ENCODE peak calls at places on chromosomes 13 and 19, in six cellular contexts. L is kidney tubule cell, M is endothelial cell, I is cerebellum, B is myocyte, V is GM18507. Q is an unnamed sample.

GRCh38 chr13:25190256-25190655 is 18.2 kb upstream of the AMER2 start:
- DNase-seq in L (no peak), M (no peak), I (no peak), B (no peak), V (no peak), Q (no peak)

GRCh38 chr13:90531744-90532143 is 815.7 kb upstream of the MIR17HG start:
- DNase-seq in L (no peak), M (no peak), I (no peak), B (no peak), V (no peak), Q (no peak)

GRCh38 chr19:4431808-4432674 is 25.6 kb downstream of the UBXN6 start:
- DNase-seq in L (no peak), M (no peak), I (no peak), B (no peak), V (peak; percentile 42), Q (no peak)

GRCh38 chr19:49196527-49197240 is 39.1 kb downstream of the TRPM4 start:
- DNase-seq in L (peak; percentile 60), M (no peak), I (peak; percentile 52), B (no peak), V (no peak), Q (peak; percentile 66)

GRCh38 chr19:36931684-36932083 is 15.6 kb downstream of the ZNF568 start:
- DNase-seq in L (no peak), M (no peak), I (no peak), B (no peak), V (no peak), Q (no peak)

GRCh38 chr13:57631607-57632275 is at the start of gene PCDH17:
- DNase-seq in L (peak; percentile 20), M (peak; percentile 32), I (no peak), B (peak; percentile 11), V (no peak), Q (no peak)

GRCh38 chr13:49776871-49777270 is 15.6 kb downstream of the KPNA3 start:
- DNase-seq in L (peak; percentile 24), M (no peak), I (no peak), B (no peak), V (no peak), Q (no peak)

GRCh38 chr19:12247644-12248222 is 47.0 kb downstream of the ZNF44 start:
- DNase-seq in L (no peak), M (no peak), I (no peak), B (no peak), V (no peak), Q (no peak)

GRCh38 chr13:76035711-76036110 is 399.6 kb downstream of the LMO7 start:
- DNase-seq in L (no peak), M (no peak), I (no peak), B (no peak), V (no peak), Q (no peak)

GRCh38 chr13:66208589-66208988 is 1021.5 kb downstream of the PCDH9 start:
- DNase-seq in L (no peak), M (no peak), I (no peak), B (no peak), V (no peak), Q (no peak)

GRCh38 chr13:26785845-26786630 is 25.5 kb upstream of the GPR12 start:
- DNase-seq in L (peak; percentile 15), M (peak; percentile 27), I (no peak), B (no peak), V (no peak), Q (no peak)

GRCh38 chr13:34462843-34463242 is 479.2 kb upstream of the NBEA start:
- DNase-seq in L (peak; percentile 87), M (no peak), I (no peak), B (peak; percentile 48), V (no peak), Q (no peak)

GRCh38 chr13:48975926-48976676 is 389 bp downstream of the FNDC3A start:
- DNase-seq in L (peak; percentile 91), M (peak; percentile 75), I (peak; percentile 65), B (peak; percentile 80), V (peak; percentile 68), Q (peak; percentile 63)

GRCh38 chr13:111955412-111955769 is 111.6 kb upstream of the SOX1 start:
- DNase-seq in L (no peak), M (no peak), I (no peak), B (no peak), V (no peak), Q (no peak)

GRCh38 chr19:4984448-4984990 is 15.6 kb downstream of the KDM4B start:
- DNase-seq in L (peak; percentile 23), M (no peak), I (no peak), B (no peak), V (no peak), Q (no peak)

GRCh38 chr13:24617394-24618218 is 62.6 kb upstream of the ATP12A start:
- DNase-seq in L (no peak), M (no peak), I (no peak), B (no peak), V (no peak), Q (no peak)

GRCh38 chr13:35699805-35700204 is 223.3 kb upstream of the MAB21L1 start:
- DNase-seq in L (peak; percentile 7), M (no peak), I (no peak), B (no peak), V (no peak), Q (no peak)

GRCh38 chr13:46179576-46180368 is 2.2 kb downstream of the LCP1 start:
- DNase-seq in L (no peak), M (no peak), I (no peak), B (no peak), V (no peak), Q (no peak)

GRCh38 chr13:80469841-80470378 is 129.0 kb upstream of the SPRY2 start:
- DNase-seq in L (peak; percentile 39), M (no peak), I (peak; percentile 17), B (peak; percentile 64), V (no peak), Q (no peak)

GRCh38 chr19:45929247-45929646 is 14.7 kb upstream of the NANOS2 start:
- DNase-seq in L (no peak), M (no peak), I (no peak), B (no peak), V (no peak), Q (no peak)

GRCh38 chr19:368624-369020 is 24.0 kb upstream of the MIER2 start:
- DNase-seq in L (no peak), M (no peak), I (no peak), B (no peak), V (no peak), Q (peak; percentile 40)

GRCh38 chr13:67651908-67652307 is 421.8 kb upstream of the PCDH9 start:
- DNase-seq in L (no peak), M (no peak), I (no peak), B (no peak), V (no peak), Q (no peak)

GRCh38 chr13:110782185-110782584 is 68.7 kb downstream of the ING1 start:
- DNase-seq in L (no peak), M (no peak), I (no peak), B (no peak), V (no peak), Q (no peak)

GRCh38 chr19:46192990-46193650 is 36.4 kb upstream of the IGFL1 start:
- DNase-seq in L (peak; percentile 66), M (no peak), I (no peak), B (peak; percentile 63), V (no peak), Q (no peak)

GRCh38 chr13:43730642-43731041 is 56.1 kb downstream of the ENOX1 start:
- DNase-seq in L (no peak), M (no peak), I (no peak), B (peak; percentile 85), V (no peak), Q (peak; percentile 33)

GRCh38 chr19:58361900-58362271 is 665 bp downstream of the ZNF497 start:
- DNase-seq in L (peak; percentile 60), M (peak; percentile 63), I (no peak), B (peak; percentile 59), V (peak; percentile 32), Q (no peak)

GRCh38 chr13:98155475-98156111 is 12.7 kb downstream of the FARP1 start:
- DNase-seq in L (peak; percentile 68), M (no peak), I (no peak), B (no peak), V (no peak), Q (no peak)

GRCh38 chr19:19659646-19660245 is 3.7 kb downstream of the ATP13A1 start:
- DNase-seq in L (no peak), M (no peak), I (no peak), B (no peak), V (no peak), Q (no peak)

GRCh38 chr19:35991731-35992450 is 3.1 kb upstream of the SDHAF1 start:
- DNase-seq in L (peak; percentile 40), M (no peak), I (no peak), B (peak; percentile 34), V (no peak), Q (no peak)

GRCh38 chr13:80199585-80200292 is 141.2 kb downstream of the SPRY2 start:
- DNase-seq in L (no peak), M (no peak), I (no peak), B (no peak), V (no peak), Q (no peak)

GRCh38 chr13:32415019-32415418 is 12.9 kb downstream of the N4BP2L1 start:
- DNase-seq in L (peak; percentile 6), M (peak; percentile 37), I (no peak), B (no peak), V (no peak), Q (no peak)

GRCh38 chr13:103996733-103997132 is 930.5 kb upstream of the SLC10A2 start:
- DNase-seq in L (no peak), M (no peak), I (no peak), B (no peak), V (no peak), Q (no peak)

GRCh38 chr13:24145231-24145630 is 15.3 kb upstream of the SPATA13 start:
- DNase-seq in L (no peak), M (no peak), I (no peak), B (no peak), V (no peak), Q (no peak)

GRCh38 chr19:289651-290538 is 1.3 kb downstream of the PLPP2 start:
- DNase-seq in L (peak; percentile 95), M (no peak), I (no peak), B (no peak), V (no peak), Q (peak; percentile 47)

Q was measured in dorsolateral prefrontal cortex.